ENCODE peak calls at places on chromosomes 5 and 9, in seven cellular contexts. H is GM12878, Y is heart left ventricle, P is HL-60, Z is left ventricle myocardium inferior, F is dorsolateral prefrontal cortex, Q is neuronal stem cell. V is an unnamed sample.

GRCh38 chr5:142677212-142677611 is 8.7 kb downstream of the FGF1 start:
- DNase-seq in H (no peak), Y (no peak), P (no peak), Z (no peak), F (no peak), Q (no peak), V (no peak)

GRCh38 chr9:18721267-18722079 is 247.5 kb downstream of the ADAMTSL1 start:
- DNase-seq in H (no peak), Y (no peak), P (no peak), Z (no peak), F (no peak), Q (no peak), V (peak)

GRCh38 chr5:35990941-35991592 is at the start of gene UGT3A1:
- DNase-seq in H (no peak), Y (no peak), P (no peak), Z (no peak), F (no peak), Q (peak), V (peak)

GRCh38 chr9:114855488-114855887 is 49.6 kb upstream of the TNFSF15 start:
- DNase-seq in H (no peak), Y (no peak), P (no peak), Z (no peak), F (no peak), Q (no peak), V (no peak)

GRCh38 chr5:15737882-15738677 is 238.1 kb downstream of the FBXL7 start:
- DNase-seq in H (no peak), Y (no peak), P (no peak), Z (no peak), F (no peak), Q (no peak), V (no peak)

GRCh38 chr9:104969116-104969515 is 41.2 kb upstream of the ABCA1 start:
- DNase-seq in H (no peak), Y (no peak), P (no peak), Z (no peak), F (no peak), Q (no peak), V (peak)

GRCh38 chr5:96875805-96876291 is 452 bp upstream of the ERAP2 start:
- DNase-seq in H (no peak), Y (no peak), P (no peak), Z (no peak), F (no peak), Q (no peak), V (no peak)

GRCh38 chr9:96022445-96023031 is 147.0 kb downstream of the ERCC6L2 start:
- DNase-seq in H (no peak), Y (peak), P (no peak), Z (no peak), F (peak), Q (peak), V (peak)

GRCh38 chr5:94707359-94707758 is 88.9 kb downstream of the SLF1 start:
- DNase-seq in H (no peak), Y (no peak), P (no peak), Z (no peak), F (no peak), Q (no peak), V (peak)

GRCh38 chr5:92884464-92884863 is 696.6 kb downstream of the NR2F1-AS1 start:
- DNase-seq in H (no peak), Y (no peak), P (no peak), Z (no peak), F (no peak), Q (no peak), V (no peak)
- H3K4me3 ChIP-seq in H (no peak), Y (no peak), P (no peak), Z (no peak), F (no peak), Q (no peak), V (no peak)

DNA sequence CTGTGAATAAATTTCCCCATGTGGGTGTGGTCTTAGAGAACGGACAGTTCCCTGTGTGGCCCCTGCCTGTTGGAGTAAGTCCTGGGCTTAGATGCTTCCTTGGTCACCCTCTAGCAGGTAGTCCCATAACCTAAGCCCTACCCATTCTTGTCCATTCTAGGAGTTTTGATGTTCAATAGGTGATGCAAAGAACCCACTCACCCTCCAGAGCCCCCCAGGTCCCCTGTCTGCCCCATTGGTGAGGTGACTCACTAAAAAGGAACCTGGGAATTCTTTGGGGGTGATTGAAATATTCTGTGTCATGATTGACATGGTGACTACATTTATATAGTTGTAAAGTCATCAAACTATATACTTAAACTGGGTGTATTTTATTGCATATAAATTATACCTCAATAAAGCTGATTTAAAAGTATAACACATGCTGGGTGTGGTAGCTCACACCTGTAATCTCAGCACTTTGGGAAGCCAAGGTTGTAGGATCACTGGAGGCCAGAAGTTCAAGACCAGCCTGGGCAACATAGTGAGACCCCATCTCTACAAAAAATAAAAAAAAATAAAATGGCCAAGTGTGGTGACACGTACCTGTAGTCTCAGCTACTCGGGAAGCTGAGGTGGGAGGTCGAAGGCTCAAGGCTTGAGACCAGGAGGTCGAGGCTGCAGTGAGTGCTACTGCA is 20.8 kb upstream of the GTF3C5 start:
- DNase-seq in H (no peak), Y (no peak), P (no peak), Z (no peak), F (no peak), Q (no peak), V (no peak)
- H3K27ac ChIP-seq in H (no peak), Y (no peak), P (no peak), Z (no peak), F (no peak), Q (no peak), V (no peak)

GRCh38 chr5:151589878-151590570 is 1.1 kb downstream of the FAT2 start:
- DNase-seq in H (no peak), Y (no peak), P (no peak), Z (no peak), F (no peak), Q (no peak), V (no peak)
- H3K4me3 ChIP-seq in H (no peak), Y (no peak), P (no peak), Z (no peak), F (no peak), Q (no peak), V (no peak)

GRCh38 chr5:149298163-149298562 is 26.5 kb downstream of the AFAP1L1 start:
- DNase-seq in H (no peak), Y (no peak), P (no peak), Z (no peak), F (no peak), Q (no peak), V (no peak)
- H3K27ac ChIP-seq in H (no peak), Y (peak), P (no peak), Z (peak), F (no peak), Q (no peak), V (no peak)